ENCODE peak calls at places on chromosomes 1 and 21, in eight cellular contexts. K is heart left ventricle; P is coronary artery; W is mucosa of descending colon; S is brain microvascular endothelial cell; I is CD8-positive, alpha-beta T cell; Z is HFF-Myc; H is left lung. C is an unnamed sample.

GRCh38 chr1:184947497-184948256 is 26.6 kb downstream of the NIBAN1 start:
- DNase-seq in Z (no peak), W (no peak), K (no peak), P (no peak), H (peak), S (no peak), I (no peak), C (no peak)

GRCh38 chr1:220528049-220528678 is at the start of gene MARK1:
- DNase-seq in Z (no peak), I (no peak), P (peak), H (peak), S (no peak), K (peak), W (peak), C (peak)

GRCh38 chr1:201371841-201372240 is 5.6 kb downstream of the TNNT2 start:
- DNase-seq in H (no peak), W (no peak), K (no peak), S (no peak), Z (no peak), I (no peak), P (no peak), C (no peak)

GRCh38 chr1:243499248-243499647 is 243.4 kb downstream of the SDCCAG8 start:
- DNase-seq in I (no peak), K (no peak), W (no peak), S (no peak), Z (no peak), H (no peak), P (no peak), C (no peak)

GRCh38 chr1:1981142-1981500 is 22.5 kb downstream of the CFAP74 start:
- DNase-seq in W (no peak), I (no peak), S (no peak), Z (no peak), K (no peak), P (no peak), H (no peak), C (no peak)

GRCh38 chr1:55868026-55868425 is 652.9 kb upstream of the USP24 start:
- DNase-seq in I (no peak), K (no peak), P (no peak), W (no peak), Z (peak), S (peak), H (no peak), C (no peak)

GRCh38 chr1:41362357-41362721 is 1.1 kb downstream of the FOXO6 start:
- DNase-seq in I (no peak), Z (no peak), H (peak), W (peak), S (no peak), K (no peak), P (no peak), C (no peak)

GRCh38 chr1:32350785-32351076 is 11.6 kb downstream of the FAM229A start:
- DNase-seq in H (no peak), Z (no peak), S (no peak), I (no peak), P (no peak), K (no peak), W (no peak), C (no peak)

GRCh38 chr1:43367026-43367903 is 546 bp downstream of the ELOVL1 start:
- DNase-seq in H (no peak), W (peak), Z (no peak), I (peak), S (no peak), P (no peak), K (no peak), C (peak)

GRCh38 chr1:184404727-184405027 is 17.8 kb downstream of the C1orf21 start:
- DNase-seq in W (no peak), P (no peak), S (no peak), Z (no peak), H (no peak), K (no peak), I (no peak), C (no peak)

GRCh38 chr1:231203259-231204057 is 37.6 kb upstream of the GNPAT start:
- DNase-seq in H (no peak), W (no peak), Z (no peak), S (no peak), I (no peak), P (no peak), K (no peak), C (no peak)

GRCh38 chr1:203100163-203100867 is 14.5 kb upstream of the MYOG start:
- DNase-seq in S (no peak), K (no peak), I (no peak), P (no peak), H (no peak), W (no peak), Z (no peak), C (peak)

GRCh38 chr1:2290595-2291510 is 62.7 kb downstream of the SKI start:
- DNase-seq in P (peak), Z (peak), K (peak), H (peak), I (peak), W (peak), S (peak), C (peak)

GRCh38 chr1:103525607-103526507 is at the start of gene RNPC3:
- DNase-seq in P (peak), H (peak), K (peak), Z (peak), S (peak), W (peak), I (peak), C (peak)

GRCh38 chr1:205775717-205776056 is 405 bp upstream of the RAB29 start:
- DNase-seq in K (no peak), H (no peak), I (no peak), P (no peak), S (peak), W (no peak), Z (no peak), C (no peak)

GRCh38 chr1:42135426-42135825 is 17.8 kb upstream of the GUCA2B start:
- DNase-seq in W (no peak), H (no peak), K (no peak), Z (no peak), P (no peak), I (no peak), S (no peak), C (no peak)

GRCh38 chr1:242784074-242784473 is 259.6 kb upstream of the PLD5 start:
- DNase-seq in S (no peak), K (no peak), P (no peak), Z (no peak), W (no peak), I (no peak), H (no peak), C (no peak)

GRCh38 chr1:112388436-112388835 is 7.6 kb upstream of the CTTNBP2NL start:
- DNase-seq in H (no peak), Z (no peak), I (no peak), P (no peak), K (no peak), W (no peak), S (peak), C (no peak)

GRCh38 chr21:35220301-35220700 is 171.2 kb upstream of the RUNX1 start:
- DNase-seq in K (no peak), I (no peak), H (no peak), S (peak), Z (no peak), W (no peak), P (no peak), C (no peak)

GRCh38 chr1:237166031-237166430 is 124.0 kb downstream of the RYR2 start:
- DNase-seq in H (no peak), K (no peak), P (no peak), W (no peak), S (no peak), I (no peak), Z (no peak), C (no peak)

GRCh38 chr1:21622466-21623315 is 46.5 kb downstream of the RAP1GAP start:
- DNase-seq in H (no peak), S (no peak), Z (no peak), W (peak), I (peak), K (no peak), P (no peak), C (no peak)

DNA sequence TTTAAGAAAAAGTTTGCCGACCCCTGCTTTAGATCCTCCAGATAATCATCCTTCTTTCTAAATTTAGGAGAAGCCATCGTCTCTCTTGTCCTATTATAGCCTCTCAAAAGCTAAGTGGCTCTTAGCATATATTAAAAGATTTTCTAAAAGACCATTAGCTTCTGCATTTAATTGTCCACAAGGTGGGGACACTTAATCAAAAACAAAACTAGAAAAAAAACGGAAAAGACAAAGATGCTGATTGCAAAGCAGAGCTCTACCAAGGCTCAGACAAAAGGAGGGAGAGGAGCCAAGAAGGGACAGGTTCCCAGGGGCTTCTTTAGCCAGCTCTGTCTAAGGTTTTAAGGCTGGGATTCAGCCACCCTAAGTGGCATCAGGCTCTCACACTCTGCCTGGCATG is 128.3 kb upstream of the HMGB4 start:
- DNase-seq in P (no peak), H (no peak), I (no peak), S (no peak), Z (no peak), W (no peak), K (no peak), C (no peak)
- TF ChIP-seq CTCF in P (peak), H (peak), I (no peak), S (no peak), Z (no peak), W (no peak), K (peak), C (peak)

GRCh38 chr21:41753001-41753725 is 13.7 kb downstream of the RIPK4 start:
- DNase-seq in P (no peak), I (no peak), W (no peak), H (no peak), S (no peak), Z (no peak), K (no peak), C (no peak)

GRCh38 chr21:41750532-41751151 is 16.2 kb downstream of the RIPK4 start:
- DNase-seq in K (peak), S (no peak), I (no peak), H (no peak), P (no peak), W (no peak), Z (no peak), C (peak)

GRCh38 chr21:41752231-41752681 is 14.6 kb downstream of the RIPK4 start:
- DNase-seq in P (no peak), H (no peak), W (no peak), K (no peak), I (no peak), S (no peak), Z (peak), C (peak)

GRCh38 chr21:41750051-41750450 is 16.8 kb downstream of the RIPK4 start:
- DNase-seq in S (no peak), W (no peak), K (peak), I (no peak), P (no peak), Z (no peak), H (no peak), C (no peak)

GRCh38 chr21:41751621-41752020 is 15.2 kb downstream of the RIPK4 start:
- DNase-seq in K (peak), Z (no peak), I (no peak), W (no peak), H (peak), P (no peak), S (no peak), C (peak)
- H3K4me3 ChIP-seq in K (no peak), Z (no peak), I (no peak), W (no peak), H (no peak), P (no peak), S (no peak), C (no peak)

GRCh38 chr1:168135982-168136708 is 585 bp downstream of the GPR161 start:
- DNase-seq in Z (no peak), P (no peak), K (peak), W (peak), S (no peak), H (peak), I (no peak), C (peak)
- TF ChIP-seq CTCF in Z (no peak), P (no peak), K (no peak), W (no peak), S (no peak), H (no peak), I (no peak), C (no peak)

GRCh38 chr21:16071761-16072160 is 342.0 kb downstream of the USP25 start:
- DNase-seq in H (no peak), K (no peak), I (no peak), W (no peak), Z (no peak), S (no peak), P (no peak), C (no peak)

GRCh38 chr21:16069713-16070112 is 339.9 kb downstream of the USP25 start:
- DNase-seq in I (no peak), K (no peak), H (no peak), Z (no peak), P (no peak), S (no peak), W (no peak), C (no peak)

GRCh38 chr21:16072176-16072575 is 342.4 kb downstream of the USP25 start:
- DNase-seq in S (no peak), H (no peak), P (no peak), Z (no peak), W (no peak), K (no peak), I (no peak), C (no peak)

GRCh38 chr21:16070207-16070651 is 340.4 kb downstream of the USP25 start:
- DNase-seq in I (no peak), K (no peak), Z (no peak), H (no peak), S (no peak), W (no peak), P (no peak), C (no peak)

GRCh38 chr21:16071082-16071481 is 341.3 kb downstream of the USP25 start:
- DNase-seq in S (no peak), Z (no peak), P (no peak), K (peak), I (no peak), W (no peak), H (no peak), C (peak)
- H3K4me3 ChIP-seq in S (peak), Z (peak), P (peak), K (peak), I (no peak), W (no peak), H (no peak), C (peak)

GRCh38 chr21:33901421-33902288 is 13.9 kb downstream of the ATP5PO start:
- DNase-seq in S (peak), H (no peak), Z (peak), P (no peak), W (peak), K (peak), I (no peak), C (no peak)
- TF ChIP-seq CTCF in S (peak), H (peak), Z (peak), P (peak), W (peak), K (peak), I (no peak), C (peak)

GRCh38 chr1:9129391-9130041 is 614 bp upstream of the GPR157 start:
- DNase-seq in Z (no peak), K (peak), W (peak), I (peak), H (peak), S (no peak), P (peak), C (peak)
- H3K4me3 ChIP-seq in Z (peak), K (peak), W (no peak), I (peak), H (peak), S (peak), P (peak), C (peak)

GRCh38 chr21:44263221-44263671 is 1.5 kb upstream of the DNMT3L start:
- DNase-seq in P (no peak), H (no peak), S (no peak), K (no peak), W (no peak), Z (no peak), I (no peak), C (peak)

GRCh38 chr21:44263768-44264167 is 2.1 kb upstream of the DNMT3L start:
- DNase-seq in K (no peak), I (no peak), S (no peak), Z (no peak), P (no peak), H (no peak), W (no peak), C (peak)

GRCh38 chr21:44265734-44266270 is 4.1 kb upstream of the DNMT3L start:
- DNase-seq in S (no peak), P (no peak), K (no peak), W (no peak), Z (no peak), H (no peak), I (no peak), C (peak)

GRCh38 chr21:44271558-44271957 is 9.9 kb upstream of the DNMT3L start:
- DNase-seq in Z (no peak), S (no peak), W (no peak), K (no peak), I (no peak), H (no peak), P (no peak), C (peak)

DNA sequence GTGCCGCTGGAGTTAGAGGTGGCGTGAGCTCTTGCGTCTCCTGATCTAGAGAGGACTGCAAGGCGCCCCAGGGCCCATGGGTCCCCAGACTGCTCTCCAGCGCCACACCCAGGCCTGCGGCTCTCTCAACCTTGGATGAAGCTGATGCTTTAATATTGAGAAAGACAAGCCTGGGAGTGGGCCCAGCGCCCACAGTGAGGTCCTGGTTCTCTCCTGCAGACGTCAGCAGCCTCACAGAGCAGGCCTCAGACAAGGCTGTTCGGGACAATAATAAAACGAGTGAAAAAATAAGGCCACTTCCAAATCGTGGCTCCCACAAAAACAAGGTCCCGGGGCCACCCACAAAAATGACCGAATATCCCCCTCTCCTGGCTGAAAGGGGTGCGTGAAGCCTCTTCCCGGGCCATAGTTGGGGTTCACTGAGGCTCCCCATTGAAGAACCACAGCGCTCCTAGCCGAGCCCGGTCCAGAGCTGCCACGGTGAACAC is 6.0 kb upstream of the DNMT3L start:
- DNase-seq in P (no peak), Z (no peak), W (no peak), I (no peak), K (no peak), H (no peak), S (no peak), C (peak)
- TF ChIP-seq CTCF in P (no peak), Z (peak), W (no peak), I (peak), K (peak), H (no peak), S (no peak), C (peak)